ENCODE peak calls at places on chromosomes 1 and 21, in eight cellular contexts. K is epithelial cell of proximal tubule; Z is AG10803; V is HCT116; E is CD8-positive, alpha-beta memory T cell; U is A549; P is astrocyte of the cerebellum; C is HFF-Myc. R is an unnamed sample.

GRCh38 chr21:27423906-27424595 is 457.2 kb upstream of the ADAMTS5 start:
- DNase-seq in K (peak), Z (peak), V (no peak), E (no peak), U (no peak), P (peak), C (no peak), R (peak)

GRCh38 chr1:116853680-116854191 is 56.0 kb upstream of the PTGFRN start:
- DNase-seq in K (peak), Z (peak), V (peak), E (no peak), U (peak), P (peak), C (peak), R (peak)

GRCh38 chr1:23953020-23953419 is 6.6 kb upstream of the PNRC2 start:
- DNase-seq in K (no peak), Z (no peak), V (no peak), E (no peak), U (no peak), P (no peak), C (no peak), R (no peak)

GRCh38 chr1:38962113-38962512 is 20.5 kb upstream of the RHBDL2 start:
- DNase-seq in K (no peak), Z (peak), V (no peak), E (no peak), U (peak), P (no peak), C (no peak), R (peak)

GRCh38 chr1:234963180-234963903 is 165.3 kb downstream of the TOMM20 start:
- DNase-seq in K (no peak), Z (peak), V (no peak), E (peak), U (peak), P (peak), C (peak), R (peak)

GRCh38 chr1:210525759-210526158 is 197.1 kb downstream of the HHAT start:
- DNase-seq in K (no peak), Z (peak), V (no peak), E (no peak), U (no peak), P (no peak), C (no peak), R (no peak)

GRCh38 chr1:89575207-89575606 is 50.6 kb downstream of the LRRC8B start:
- DNase-seq in K (no peak), Z (no peak), V (no peak), E (no peak), U (no peak), P (no peak), C (no peak), R (no peak)

GRCh38 chr1:109491372-109491771 is 2.5 kb upstream of the CYB561D1 start:
- DNase-seq in K (no peak), Z (no peak), V (no peak), E (no peak), U (no peak), P (no peak), C (no peak), R (no peak)

GRCh38 chr1:158830074-158830677 is 975 bp upstream of the MNDA start:
- DNase-seq in K (no peak), Z (no peak), V (no peak), E (no peak), U (no peak), P (no peak), C (no peak), R (no peak)

GRCh38 chr1:5707566-5708178 is 284.6 kb downstream of the NPHP4 start:
- DNase-seq in K (no peak), Z (no peak), V (peak), E (no peak), U (no peak), P (no peak), C (no peak), R (no peak)

GRCh38 chr1:87292684-87293493 is 35.8 kb upstream of the LMO4 start:
- DNase-seq in K (no peak), Z (peak), V (peak), E (peak), U (peak), P (peak), C (peak), R (no peak)

GRCh38 chr1:62304975-62305374 is 14.3 kb downstream of the KANK4 start:
- DNase-seq in K (no peak), Z (no peak), V (no peak), E (no peak), U (no peak), P (no peak), C (no peak), R (no peak)

GRCh38 chr1:212077028-212077427 is 41.5 kb downstream of the DTL start:
- DNase-seq in K (no peak), Z (no peak), V (no peak), E (no peak), U (no peak), P (no peak), C (no peak), R (no peak)

GRCh38 chr1:173148538-173148937 is 58.6 kb downstream of the TNFSF4 start:
- DNase-seq in K (no peak), Z (no peak), V (no peak), E (no peak), U (no peak), P (no peak), C (no peak), R (no peak)

GRCh38 chr1:157110003-157110402 is 10.4 kb upstream of the ETV3L start:
- DNase-seq in K (no peak), Z (peak), V (no peak), E (no peak), U (no peak), P (no peak), C (no peak), R (no peak)

GRCh38 chr1:158564608-158565007 is 5.8 kb downstream of the OR6P1 start:
- DNase-seq in K (no peak), Z (no peak), V (no peak), E (no peak), U (no peak), P (no peak), C (no peak), R (no peak)

GRCh38 chr1:57407941-57408340 is 15.9 kb downstream of the DAB1 start:
- DNase-seq in K (no peak), Z (no peak), V (no peak), E (no peak), U (no peak), P (no peak), C (no peak), R (no peak)

GRCh38 chr1:40640314-40641076 is 25.0 kb downstream of the RIMS3 start:
- DNase-seq in K (no peak), Z (no peak), V (no peak), E (no peak), U (no peak), P (no peak), C (no peak), R (no peak)

GRCh38 chr1:9438431-9439073 is 100.7 kb upstream of the SLC25A33 start:
- DNase-seq in K (peak), Z (peak), V (no peak), E (no peak), U (peak), P (peak), C (no peak), R (peak)

GRCh38 chr1:73907051-73907450 is 290.9 kb downstream of the LRRIQ3 start:
- DNase-seq in K (no peak), Z (no peak), V (no peak), E (no peak), U (no peak), P (no peak), C (no peak), R (no peak)

GRCh38 chr1:164598719-164599118 is 39.7 kb downstream of the PBX1 start:
- DNase-seq in K (no peak), Z (no peak), V (no peak), E (no peak), U (no peak), P (no peak), C (no peak), R (no peak)

GRCh38 chr1:239719642-239720258 is 333.4 kb downstream of the CHRM3 start:
- DNase-seq in K (no peak), Z (no peak), V (no peak), E (peak), U (no peak), P (no peak), C (no peak), R (no peak)

GRCh38 chr1:55775007-55775406 is 559.8 kb upstream of the USP24 start:
- DNase-seq in K (no peak), Z (peak), V (no peak), E (no peak), U (no peak), P (no peak), C (peak), R (no peak)

GRCh38 chr21:36981977-36982700 is 15.7 kb upstream of the HLCS start:
- DNase-seq in K (no peak), Z (no peak), V (no peak), E (no peak), U (no peak), P (no peak), C (no peak), R (no peak)

GRCh38 chr1:164619006-164619784 is 60.2 kb downstream of the PBX1 start:
- DNase-seq in K (no peak), Z (no peak), V (no peak), E (no peak), U (no peak), P (no peak), C (no peak), R (no peak)

GRCh38 chr1:228407118-228408040 is 744 bp upstream of the TRIM11 start:
- DNase-seq in K (no peak), Z (no peak), V (no peak), E (no peak), U (no peak), P (no peak), C (no peak), R (no peak)

GRCh38 chr21:37061926-37062591 is 10.8 kb downstream of the PIGP start:
- DNase-seq in K (no peak), Z (peak), V (no peak), E (no peak), U (no peak), P (peak), C (no peak), R (peak)

GRCh38 chr1:164092603-164093353 is 466.2 kb upstream of the PBX1 start:
- DNase-seq in K (no peak), Z (no peak), V (no peak), E (no peak), U (no peak), P (no peak), C (no peak), R (no peak)

GRCh38 chr21:39633770-39634181 is 21.0 kb downstream of the B3GALT5 start:
- DNase-seq in K (peak), Z (peak), V (peak), E (no peak), U (peak), P (peak), C (peak), R (peak)

GRCh38 chr1:9195651-9196050 is 38.9 kb upstream of the H6PD start:
- DNase-seq in K (no peak), Z (no peak), V (no peak), E (no peak), U (no peak), P (no peak), C (no peak), R (no peak)

GRCh38 chr21:33943293-33943692 is 27.7 kb upstream of the ATP5PO start:
- DNase-seq in K (no peak), Z (no peak), V (no peak), E (no peak), U (no peak), P (no peak), C (no peak), R (no peak)

GRCh38 chr1:9331016-9331415 is 38.3 kb downstream of the SPSB1 start:
- DNase-seq in K (no peak), Z (no peak), V (no peak), E (no peak), U (no peak), P (no peak), C (no peak), R (no peak)

GRCh38 chr21:17340081-17340480 is 172.8 kb upstream of the CXADR start:
- DNase-seq in K (no peak), Z (no peak), V (no peak), E (no peak), U (no peak), P (no peak), C (no peak), R (no peak)

GRCh38 chr1:59427155-59427554 is 130.3 kb downstream of the FGGY start:
- DNase-seq in K (no peak), Z (peak), V (peak), E (no peak), U (peak), P (no peak), C (peak), R (peak)

GRCh38 chr1:235557495-235557894 is 53.2 kb upstream of the B3GALNT2 start:
- DNase-seq in K (no peak), Z (no peak), V (no peak), E (no peak), U (no peak), P (no peak), C (no peak), R (no peak)

GRCh38 chr1:27346991-27347627 is 5.3 kb downstream of the SYTL1 start:
- DNase-seq in K (no peak), Z (no peak), V (no peak), E (no peak), U (no peak), P (no peak), C (no peak), R (no peak)

GRCh38 chr1:74819062-74819461 is 86.1 kb downstream of the TYW3 start:
- DNase-seq in K (no peak), Z (no peak), V (no peak), E (no peak), U (no peak), P (peak), C (peak), R (no peak)

GRCh38 chr1:38990401-38990745 is 703 bp upstream of the AKIRIN1 start:
- DNase-seq in K (no peak), Z (peak), V (no peak), E (no peak), U (no peak), P (no peak), C (no peak), R (no peak)

GRCh38 chr1:82260051-82260450 is 459.3 kb downstream of the ADGRL2 start:
- DNase-seq in K (no peak), Z (no peak), V (no peak), E (no peak), U (no peak), P (no peak), C (no peak), R (no peak)

GRCh38 chr1:241638091-241638682 is 2.0 kb downstream of the CHML start:
- DNase-seq in K (no peak), Z (no peak), V (no peak), E (no peak), U (no peak), P (no peak), C (no peak), R (no peak)
- H3K4me3 ChIP-seq in K (peak), Z (no peak), V (no peak), E (peak), U (peak), P (peak), C (peak), R (peak)

DNA sequence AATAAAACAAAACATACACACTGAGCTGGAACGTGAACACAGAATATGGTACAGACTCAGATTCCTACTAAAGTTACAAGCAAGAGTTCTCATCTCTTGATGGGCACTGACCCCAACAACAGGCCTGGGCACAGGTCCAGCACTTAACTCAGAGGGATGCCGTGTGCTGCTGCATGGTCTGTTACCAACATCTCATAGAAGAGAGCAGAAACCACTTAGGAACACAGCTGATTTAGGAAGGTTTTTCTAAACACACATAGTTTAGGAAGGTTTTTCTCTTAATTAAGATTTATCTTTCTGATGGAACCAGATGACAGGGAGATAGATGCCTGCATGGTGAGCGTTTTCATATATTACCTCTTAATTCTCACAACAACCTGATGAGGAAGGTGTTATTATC is 1.5 kb downstream of the GCLM start:
- DNase-seq in K (no peak), Z (peak), V (no peak), E (no peak), U (peak), P (peak), C (peak), R (peak)
- H3K4me3 ChIP-seq in K (peak), Z (peak), V (peak), E (no peak), U (peak), P (peak), C (peak), R (peak)

DNA sequence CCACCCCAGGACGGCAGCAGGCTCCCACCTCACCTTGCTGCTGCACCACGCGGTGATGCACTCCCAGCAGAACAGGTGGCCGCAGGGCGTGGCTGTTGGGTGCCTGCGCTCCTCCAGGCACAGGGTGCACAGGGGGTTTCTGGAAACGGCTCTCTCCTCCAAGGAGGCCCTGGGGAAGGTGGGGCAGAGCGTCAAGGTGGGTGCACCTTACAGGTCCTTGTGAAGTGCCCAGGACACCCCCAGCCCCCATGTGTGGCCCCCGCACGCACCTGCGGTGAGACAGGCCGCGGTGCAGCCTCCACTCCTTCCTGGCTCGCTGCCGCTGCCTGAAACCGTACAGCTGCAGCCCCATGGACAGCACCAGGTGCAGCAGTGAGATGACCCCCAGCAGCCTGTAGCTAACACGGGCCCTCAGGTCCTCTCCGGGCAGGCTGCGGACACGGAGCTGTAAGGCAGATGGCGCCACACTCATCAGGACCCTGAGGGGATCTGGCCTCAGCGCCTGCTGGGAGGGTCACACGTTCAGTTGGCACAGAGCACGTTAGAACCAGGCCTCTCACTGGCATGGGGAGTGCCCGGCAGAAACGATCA is 5.8 kb downstream of the PEX10 start:
- DNase-seq in K (no peak), Z (no peak), V (no peak), E (no peak), U (no peak), P (no peak), C (no peak), R (no peak)
- H3K4me3 ChIP-seq in K (no peak), Z (no peak), V (no peak), E (no peak), U (no peak), P (no peak), C (no peak), R (no peak)

DNA sequence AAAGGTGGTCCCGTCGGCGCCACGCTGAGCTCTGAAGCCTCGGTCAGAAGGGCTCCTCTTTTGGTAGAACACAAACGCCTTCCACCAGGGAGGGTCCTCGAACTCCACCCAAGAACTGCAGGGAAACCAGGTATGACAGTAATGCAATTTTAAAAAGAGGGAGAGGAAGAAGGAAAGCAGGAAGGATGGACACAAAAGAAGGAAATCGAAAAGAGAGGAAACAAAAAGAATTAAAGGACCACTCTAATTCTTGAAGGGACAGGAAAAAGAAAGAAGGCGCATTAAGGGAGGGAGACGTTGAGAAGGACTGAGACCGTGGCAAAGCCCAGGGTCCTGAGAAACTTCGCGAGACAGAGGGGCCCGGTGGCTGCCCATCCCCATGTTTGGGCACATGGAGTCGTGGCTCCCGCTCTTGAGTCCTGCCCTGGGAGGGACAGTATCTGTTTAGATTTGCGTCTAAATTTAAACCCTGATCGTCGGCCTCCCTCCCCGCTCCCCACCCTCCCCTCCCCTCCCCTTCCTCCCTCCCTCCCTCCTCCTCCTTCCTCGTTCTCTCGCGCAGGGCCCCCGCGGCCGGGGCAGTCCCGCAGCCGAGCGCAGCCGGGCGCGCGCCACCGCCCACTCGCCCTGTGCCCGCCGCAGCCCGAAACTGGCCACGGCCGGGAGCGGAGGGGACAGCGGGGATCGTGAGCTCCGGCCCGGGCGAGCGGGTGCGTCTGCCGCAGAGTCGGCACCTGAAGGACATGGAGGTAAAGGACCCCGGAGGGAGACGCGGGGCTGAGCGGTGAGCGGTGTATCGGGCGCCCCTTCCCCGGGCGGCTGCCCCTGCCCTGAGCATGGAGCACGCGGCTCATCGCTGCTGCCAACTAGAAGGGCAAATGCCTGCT is at the start of gene RCSD1:
- DNase-seq in K (no peak), Z (no peak), V (no peak), E (peak), U (no peak), P (no peak), C (no peak), R (no peak)
- H3K4me3 ChIP-seq in K (peak), Z (peak), V (no peak), E (peak), U (peak), P (peak), C (peak), R (peak)